ENCODE peak calls at places on chromosomes 5 and 9, in four cellular contexts. One of them, this sample, is unnamed.

GRCh38 chr5:80711938-80712337 is 57.2 kb upstream of the DHFR start:
- DNase-seq in heart right ventricle: no peak
- DNase-seq in activated naive CD4-positive, alpha-beta T cell treated with anti-CD3 and anti-CD28 coated beads, Interleukin-2, amount 50 U/mL, for 72 hours: no peak
- DNase-seq in astrocyte of the spinal cord: peak
- DNase-seq in this sample: no peak

GRCh38 chr5:161105563-161105962 is 253.6 kb upstream of the ATP10B start:
- DNase-seq in heart right ventricle: no peak
- DNase-seq in activated naive CD4-positive, alpha-beta T cell treated with anti-CD3 and anti-CD28 coated beads, Interleukin-2, amount 50 U/mL, for 72 hours: no peak
- DNase-seq in astrocyte of the spinal cord: peak
- DNase-seq in this sample: no peak

GRCh38 chr5:25241981-25242380 is 597.2 kb upstream of the CDH10 start:
- DNase-seq in heart right ventricle: no peak
- DNase-seq in activated naive CD4-positive, alpha-beta T cell treated with anti-CD3 and anti-CD28 coated beads, Interleukin-2, amount 50 U/mL, for 72 hours: no peak
- DNase-seq in astrocyte of the spinal cord: no peak
- DNase-seq in this sample: no peak

GRCh38 chr9:124809211-124809610 is 32.3 kb downstream of the OLFML2A start:
- DNase-seq in heart right ventricle: no peak
- DNase-seq in activated naive CD4-positive, alpha-beta T cell treated with anti-CD3 and anti-CD28 coated beads, Interleukin-2, amount 50 U/mL, for 72 hours: no peak
- DNase-seq in astrocyte of the spinal cord: no peak
- DNase-seq in this sample: no peak

GRCh38 chr5:473344-474192 is 30.6 kb downstream of the EXOC3 start:
- DNase-seq in heart right ventricle: no peak
- DNase-seq in astrocyte of the spinal cord: peak
- DNase-seq in activated naive CD4-positive, alpha-beta T cell treated with anti-CD3 and anti-CD28 coated beads, Interleukin-2, amount 50 U/mL, for 72 hours: peak
- DNase-seq in this sample: peak

GRCh38 chr5:99191181-99191775 is 262.5 kb upstream of the CHD1 start:
- DNase-seq in astrocyte of the spinal cord: peak
- DNase-seq in heart right ventricle: no peak
- DNase-seq in activated naive CD4-positive, alpha-beta T cell treated with anti-CD3 and anti-CD28 coated beads, Interleukin-2, amount 50 U/mL, for 72 hours: no peak
- DNase-seq in this sample: no peak

GRCh38 chr5:143376911-143377838 is 26.3 kb downstream of the NR3C1 start:
- DNase-seq in astrocyte of the spinal cord: peak
- DNase-seq in activated naive CD4-positive, alpha-beta T cell treated with anti-CD3 and anti-CD28 coated beads, Interleukin-2, amount 50 U/mL, for 72 hours: no peak
- DNase-seq in heart right ventricle: no peak
- DNase-seq in this sample: no peak

GRCh38 chr5:175202461-175203065 is 241.4 kb downstream of the DRD1 start:
- DNase-seq in astrocyte of the spinal cord: peak
- DNase-seq in activated naive CD4-positive, alpha-beta T cell treated with anti-CD3 and anti-CD28 coated beads, Interleukin-2, amount 50 U/mL, for 72 hours: no peak
- DNase-seq in heart right ventricle: no peak
- DNase-seq in this sample: no peak

GRCh38 chr5:149177911-149178565 is 36.7 kb downstream of the ABLIM3 start:
- DNase-seq in astrocyte of the spinal cord: no peak
- DNase-seq in heart right ventricle: no peak
- DNase-seq in activated naive CD4-positive, alpha-beta T cell treated with anti-CD3 and anti-CD28 coated beads, Interleukin-2, amount 50 U/mL, for 72 hours: no peak
- DNase-seq in this sample: no peak

GRCh38 chr5:17282283-17283120 is 65.1 kb downstream of the BASP1 start:
- DNase-seq in astrocyte of the spinal cord: no peak
- DNase-seq in activated naive CD4-positive, alpha-beta T cell treated with anti-CD3 and anti-CD28 coated beads, Interleukin-2, amount 50 U/mL, for 72 hours: no peak
- DNase-seq in heart right ventricle: no peak
- DNase-seq in this sample: no peak

GRCh38 chr9:83677596-83677995 is 30.2 kb downstream of the UBQLN1 start:
- DNase-seq in astrocyte of the spinal cord: no peak
- DNase-seq in heart right ventricle: no peak
- DNase-seq in activated naive CD4-positive, alpha-beta T cell treated with anti-CD3 and anti-CD28 coated beads, Interleukin-2, amount 50 U/mL, for 72 hours: no peak
- DNase-seq in this sample: no peak

GRCh38 chr9:133472753-133473378 is 6.0 kb downstream of the SLC2A6 start:
- DNase-seq in heart right ventricle: no peak
- DNase-seq in astrocyte of the spinal cord: no peak
- DNase-seq in activated naive CD4-positive, alpha-beta T cell treated with anti-CD3 and anti-CD28 coated beads, Interleukin-2, amount 50 U/mL, for 72 hours: no peak
- DNase-seq in this sample: peak

GRCh38 chr5:72231989-72232703 is 87.9 kb downstream of the MRPS27 start:
- DNase-seq in activated naive CD4-positive, alpha-beta T cell treated with anti-CD3 and anti-CD28 coated beads, Interleukin-2, amount 50 U/mL, for 72 hours: no peak
- DNase-seq in astrocyte of the spinal cord: peak
- DNase-seq in heart right ventricle: no peak
- DNase-seq in this sample: no peak

GRCh38 chr9:34993502-34994428 is 4.2 kb downstream of the DNAJB5 start:
- DNase-seq in activated naive CD4-positive, alpha-beta T cell treated with anti-CD3 and anti-CD28 coated beads, Interleukin-2, amount 50 U/mL, for 72 hours: no peak
- DNase-seq in heart right ventricle: peak
- DNase-seq in astrocyte of the spinal cord: peak
- DNase-seq in this sample: peak

GRCh38 chr9:133873006-133873780 is 118.9 kb downstream of the VAV2 start:
- DNase-seq in activated naive CD4-positive, alpha-beta T cell treated with anti-CD3 and anti-CD28 coated beads, Interleukin-2, amount 50 U/mL, for 72 hours: no peak
- DNase-seq in heart right ventricle: no peak
- DNase-seq in astrocyte of the spinal cord: no peak
- DNase-seq in this sample: no peak

GRCh38 chr5:156181656-156182055 is 145.3 kb upstream of the SGCD start:
- DNase-seq in astrocyte of the spinal cord: no peak
- DNase-seq in heart right ventricle: no peak
- DNase-seq in activated naive CD4-positive, alpha-beta T cell treated with anti-CD3 and anti-CD28 coated beads, Interleukin-2, amount 50 U/mL, for 72 hours: no peak
- DNase-seq in this sample: no peak

GRCh38 chr9:3337515-3337914 is 188.3 kb downstream of the RFX3 start:
- DNase-seq in astrocyte of the spinal cord: peak
- DNase-seq in heart right ventricle: peak
- DNase-seq in activated naive CD4-positive, alpha-beta T cell treated with anti-CD3 and anti-CD28 coated beads, Interleukin-2, amount 50 U/mL, for 72 hours: no peak
- DNase-seq in this sample: no peak

GRCh38 chr5:33311893-33312292 is 128.9 kb upstream of the TARS1 start:
- DNase-seq in activated naive CD4-positive, alpha-beta T cell treated with anti-CD3 and anti-CD28 coated beads, Interleukin-2, amount 50 U/mL, for 72 hours: no peak
- DNase-seq in astrocyte of the spinal cord: peak
- DNase-seq in heart right ventricle: no peak
- DNase-seq in this sample: no peak

GRCh38 chr5:109997191-109997590 is 307.5 kb downstream of the MAN2A1 start:
- DNase-seq in astrocyte of the spinal cord: no peak
- DNase-seq in activated naive CD4-positive, alpha-beta T cell treated with anti-CD3 and anti-CD28 coated beads, Interleukin-2, amount 50 U/mL, for 72 hours: no peak
- DNase-seq in heart right ventricle: no peak
- DNase-seq in this sample: no peak

GRCh38 chr5:140734354-140734753 is 34.1 kb downstream of the ZMAT2 start:
- DNase-seq in heart right ventricle: no peak
- DNase-seq in activated naive CD4-positive, alpha-beta T cell treated with anti-CD3 and anti-CD28 coated beads, Interleukin-2, amount 50 U/mL, for 72 hours: no peak
- DNase-seq in astrocyte of the spinal cord: no peak
- DNase-seq in this sample: no peak

GRCh38 chr5:179437341-179438001 is 92.2 kb upstream of the ADAMTS2 start:
- DNase-seq in heart right ventricle: no peak
- DNase-seq in activated naive CD4-positive, alpha-beta T cell treated with anti-CD3 and anti-CD28 coated beads, Interleukin-2, amount 50 U/mL, for 72 hours: no peak
- DNase-seq in astrocyte of the spinal cord: no peak
- DNase-seq in this sample: peak

GRCh38 chr9:123382659-123383511 is 26.9 kb downstream of the CRB2 start:
- DNase-seq in activated naive CD4-positive, alpha-beta T cell treated with anti-CD3 and anti-CD28 coated beads, Interleukin-2, amount 50 U/mL, for 72 hours: no peak
- DNase-seq in astrocyte of the spinal cord: no peak
- DNase-seq in heart right ventricle: no peak
- DNase-seq in this sample: peak

GRCh38 chr9:120542701-120543490 is 37.1 kb downstream of the CDK5RAP2 start:
- DNase-seq in astrocyte of the spinal cord: no peak
- DNase-seq in heart right ventricle: no peak
- DNase-seq in activated naive CD4-positive, alpha-beta T cell treated with anti-CD3 and anti-CD28 coated beads, Interleukin-2, amount 50 U/mL, for 72 hours: no peak
- DNase-seq in this sample: no peak

GRCh38 chr5:43203373-43203772 is 11.3 kb downstream of the NIM1K start:
- DNase-seq in astrocyte of the spinal cord: peak
- DNase-seq in heart right ventricle: no peak
- DNase-seq in activated naive CD4-positive, alpha-beta T cell treated with anti-CD3 and anti-CD28 coated beads, Interleukin-2, amount 50 U/mL, for 72 hours: no peak
- DNase-seq in this sample: no peak

GRCh38 chr9:131524578-131525315 is 6.3 kb downstream of the UCK1 start:
- DNase-seq in heart right ventricle: no peak
- DNase-seq in activated naive CD4-positive, alpha-beta T cell treated with anti-CD3 and anti-CD28 coated beads, Interleukin-2, amount 50 U/mL, for 72 hours: no peak
- DNase-seq in astrocyte of the spinal cord: no peak
- DNase-seq in this sample: no peak

GRCh38 chr5:140235776-140236558 is 61.0 kb downstream of the CYSTM1 start:
- DNase-seq in heart right ventricle: no peak
- DNase-seq in astrocyte of the spinal cord: no peak
- DNase-seq in activated naive CD4-positive, alpha-beta T cell treated with anti-CD3 and anti-CD28 coated beads, Interleukin-2, amount 50 U/mL, for 72 hours: no peak
- DNase-seq in this sample: no peak

GRCh38 chr5:52799983-52800393 is 12.3 kb downstream of the ITGA1 start:
- DNase-seq in astrocyte of the spinal cord: peak
- DNase-seq in activated naive CD4-positive, alpha-beta T cell treated with anti-CD3 and anti-CD28 coated beads, Interleukin-2, amount 50 U/mL, for 72 hours: peak
- DNase-seq in heart right ventricle: peak
- DNase-seq in this sample: peak

GRCh38 chr5:135140805-135141204 is 106.8 kb upstream of the PITX1 start:
- DNase-seq in astrocyte of the spinal cord: peak
- DNase-seq in heart right ventricle: no peak
- DNase-seq in activated naive CD4-positive, alpha-beta T cell treated with anti-CD3 and anti-CD28 coated beads, Interleukin-2, amount 50 U/mL, for 72 hours: no peak
- DNase-seq in this sample: no peak

GRCh38 chr5:138905541-138905940 is 30.4 kb upstream of the LRRTM2 start:
- DNase-seq in astrocyte of the spinal cord: peak
- DNase-seq in heart right ventricle: no peak
- DNase-seq in activated naive CD4-positive, alpha-beta T cell treated with anti-CD3 and anti-CD28 coated beads, Interleukin-2, amount 50 U/mL, for 72 hours: no peak
- DNase-seq in this sample: no peak

GRCh38 chr5:68169898-68170297 is 45.7 kb upstream of the PIK3R1 start:
- DNase-seq in astrocyte of the spinal cord: peak
- DNase-seq in activated naive CD4-positive, alpha-beta T cell treated with anti-CD3 and anti-CD28 coated beads, Interleukin-2, amount 50 U/mL, for 72 hours: no peak
- DNase-seq in heart right ventricle: peak
- DNase-seq in this sample: no peak

GRCh38 chr9:97847474-97848236 is 5.4 kb upstream of the FOXE1 start:
- DNase-seq in activated naive CD4-positive, alpha-beta T cell treated with anti-CD3 and anti-CD28 coated beads, Interleukin-2, amount 50 U/mL, for 72 hours: no peak
- DNase-seq in heart right ventricle: no peak
- DNase-seq in astrocyte of the spinal cord: no peak
- DNase-seq in this sample: no peak